ENCODE peak calls at places on chromosomes 12 and 14, in eight cellular contexts. Y is stromal cell of bone marrow, T is cardiac muscle cell, W is astrocyte of the hippocampus, B is left ventricle myocardium inferior, F is AG04449, V is nucleus accumbens, R is germinal center. M is an unnamed sample.

GRCh38 chr14:28780843-28781503 is 14.4 kb downstream of the FOXG1 start:
- DNase-seq in Y (no peak), T (no peak), W (peak), B (no peak), F (no peak), V (no peak), R (no peak), M (peak)

GRCh38 chr14:53247596-53248370 is 94.7 kb upstream of the DDHD1 start:
- DNase-seq in Y (no peak), T (peak), W (no peak), B (no peak), F (no peak), V (no peak), R (no peak), M (no peak)

GRCh38 chr12:68402422-68402821 is 70.3 kb upstream of the MDM1 start:
- DNase-seq in Y (no peak), T (no peak), W (no peak), B (no peak), F (no peak), V (no peak), R (no peak), M (no peak)

GRCh38 chr14:65134651-65135579 is 32.6 kb upstream of the MAX start:
- DNase-seq in Y (no peak), T (no peak), W (peak), B (no peak), F (no peak), V (no peak), R (no peak), M (no peak)

GRCh38 chr12:98256830-98257229 is 258.6 kb upstream of the TMPO start:
- DNase-seq in Y (no peak), T (no peak), W (no peak), B (no peak), F (no peak), V (no peak), R (no peak), M (no peak)

GRCh38 chr12:79685068-79685467 is 5.7 kb downstream of the PAWR start:
- DNase-seq in Y (no peak), T (no peak), W (peak), B (no peak), F (no peak), V (no peak), R (no peak), M (peak)

GRCh38 chr12:109540526-109541411 is 32.5 kb downstream of the MMAB start:
- DNase-seq in Y (no peak), T (no peak), W (no peak), B (no peak), F (no peak), V (no peak), R (no peak), M (no peak)

GRCh38 chr14:105064001-105064400 is 1.2 kb downstream of the GPR132 start:
- DNase-seq in Y (no peak), T (no peak), W (no peak), B (no peak), F (no peak), V (no peak), R (no peak), M (no peak)

GRCh38 chr14:89391123-89391522 is 25.9 kb downstream of the FOXN3 start:
- DNase-seq in Y (no peak), T (no peak), W (peak), B (no peak), F (no peak), V (no peak), R (no peak), M (no peak)

GRCh38 chr12:47268501-47269459 is 189.0 kb upstream of the AMIGO2 start:
- DNase-seq in Y (no peak), T (no peak), W (no peak), B (no peak), F (no peak), V (no peak), R (peak), M (peak)

GRCh38 chr14:74419086-74419485 is 6.9 kb downstream of the SYNDIG1L start:
- DNase-seq in Y (no peak), T (no peak), W (no peak), B (no peak), F (no peak), V (no peak), R (no peak), M (no peak)

GRCh38 chr12:113875681-113876080 is 90.4 kb downstream of the RBM19 start:
- DNase-seq in Y (no peak), T (no peak), W (peak), B (no peak), F (no peak), V (no peak), R (no peak), M (peak)

GRCh38 chr12:60266381-60266852 is 670.6 kb downstream of the SLC16A7 start:
- DNase-seq in Y (peak), T (no peak), W (peak), B (no peak), F (peak), V (no peak), R (no peak), M (peak)

GRCh38 chr12:103780992-103781391 is 60.0 kb downstream of the NT5DC3 start:
- DNase-seq in Y (no peak), T (no peak), W (no peak), B (no peak), F (no peak), V (no peak), R (no peak), M (no peak)

GRCh38 chr14:75884198-75884611 is 97.6 kb downstream of the TGFB3 start:
- DNase-seq in Y (peak), T (no peak), W (peak), B (no peak), F (peak), V (no peak), R (no peak), M (peak)

GRCh38 chr14:29745863-29746262 is 181.8 kb downstream of the PRKD1 start:
- DNase-seq in Y (no peak), T (peak), W (no peak), B (no peak), F (no peak), V (no peak), R (no peak), M (no peak)

GRCh38 chr12:51421266-51421884 is 3.3 kb upstream of the SLC4A8 start:
- DNase-seq in Y (peak), T (peak), W (peak), B (no peak), F (peak), V (no peak), R (peak), M (peak)

GRCh38 chr12:126772171-126772864 is 1494.7 kb upstream of the TMEM132C start:
- DNase-seq in Y (peak), T (no peak), W (peak), B (no peak), F (no peak), V (no peak), R (no peak), M (peak)

GRCh38 chr12:43104524-43104923 is 447.5 kb downstream of the ADAMTS20 start:
- DNase-seq in Y (peak), T (peak), W (peak), B (no peak), F (peak), V (no peak), R (no peak), M (peak)

GRCh38 chr12:32136404-32136803 is 29.8 kb downstream of the BICD1 start:
- DNase-seq in Y (no peak), T (no peak), W (no peak), B (no peak), F (no peak), V (no peak), R (no peak), M (no peak)

GRCh38 chr12:63782466-63782865 is 2.8 kb downstream of the RXYLT1 start:
- DNase-seq in Y (no peak), T (no peak), W (no peak), B (no peak), F (no peak), V (no peak), R (no peak), M (no peak)

GRCh38 chr12:48004941-48005749 is 869 bp upstream of the COL2A1 start:
- DNase-seq in Y (no peak), T (peak), W (no peak), B (no peak), F (no peak), V (no peak), R (no peak), M (no peak)

GRCh38 chr12:122423258-122424165 is 1.0 kb upstream of the CLIP1 start:
- DNase-seq in Y (no peak), T (peak), W (peak), B (no peak), F (no peak), V (no peak), R (peak), M (peak)

GRCh38 chr12:89884917-89885316 is 176.3 kb upstream of the ATP2B1 start:
- DNase-seq in Y (no peak), T (no peak), W (no peak), B (no peak), F (no peak), V (no peak), R (no peak), M (no peak)

GRCh38 chr12:74424778-74425177 is 112.9 kb upstream of the ATXN7L3B start:
- DNase-seq in Y (no peak), T (peak), W (no peak), B (no peak), F (no peak), V (no peak), R (no peak), M (no peak)